ENCODE peak calls at places on chromosomes 5 and 9, in six cellular contexts. One of them, this sample, is unnamed.

GRCh38 chr5:15995206-15996052 is 184.2 kb downstream of the MARCHF11 start:
- DNase-seq in AG04450: no peak
- DNase-seq in activated gamma-delta T cell treated with anti-CD3 and anti-CD28 coated beads, Interleukin-2, amount 50 U/mL, for 16 hours: no peak
- DNase-seq in H7: peak; percentile 19
- DNase-seq in H54: peak; percentile 9
- DNase-seq in iris pigment epithelial cell: peak; percentile 43
- DNase-seq in this sample: peak; percentile 69

GRCh38 chr9:87309236-87309635 is 188.4 kb upstream of the DAPK1 start:
- DNase-seq in AG04450: no peak
- DNase-seq in H7: no peak
- DNase-seq in iris pigment epithelial cell: peak; percentile 32
- DNase-seq in H54: no peak
- DNase-seq in activated gamma-delta T cell treated with anti-CD3 and anti-CD28 coated beads, Interleukin-2, amount 50 U/mL, for 16 hours: no peak
- DNase-seq in this sample: no peak

GRCh38 chr5:62486672-62487071 is 74.1 kb downstream of the IPO11 start:
- DNase-seq in activated gamma-delta T cell treated with anti-CD3 and anti-CD28 coated beads, Interleukin-2, amount 50 U/mL, for 16 hours: no peak
- DNase-seq in H7: no peak
- DNase-seq in iris pigment epithelial cell: peak; percentile 58
- DNase-seq in H54: no peak
- DNase-seq in AG04450: no peak
- DNase-seq in this sample: peak; percentile 56

GRCh38 chr5:73612799-73613198 is 13.2 kb upstream of the ARHGEF28 start:
- DNase-seq in iris pigment epithelial cell: no peak
- DNase-seq in activated gamma-delta T cell treated with anti-CD3 and anti-CD28 coated beads, Interleukin-2, amount 50 U/mL, for 16 hours: no peak
- DNase-seq in AG04450: no peak
- DNase-seq in H54: no peak
- DNase-seq in H7: no peak
- DNase-seq in this sample: no peak

GRCh38 chr9:113558632-113559502 is 95.3 kb downstream of the RGS3 start:
- DNase-seq in H54: peak; percentile 49
- DNase-seq in activated gamma-delta T cell treated with anti-CD3 and anti-CD28 coated beads, Interleukin-2, amount 50 U/mL, for 16 hours: no peak
- DNase-seq in iris pigment epithelial cell: peak; percentile 61
- DNase-seq in AG04450: no peak
- DNase-seq in H7: no peak
- DNase-seq in this sample: peak; percentile 30

GRCh38 chr9:130342714-130343085 is 77.1 kb downstream of the HMCN2 start:
- DNase-seq in AG04450: no peak
- DNase-seq in activated gamma-delta T cell treated with anti-CD3 and anti-CD28 coated beads, Interleukin-2, amount 50 U/mL, for 16 hours: no peak
- DNase-seq in H7: peak; percentile 50
- DNase-seq in H54: no peak
- DNase-seq in iris pigment epithelial cell: no peak
- DNase-seq in this sample: no peak

GRCh38 chr5:166671818-166672217 is 1619.6 kb upstream of the WWC1 start:
- DNase-seq in iris pigment epithelial cell: peak; percentile 9
- DNase-seq in H54: no peak
- DNase-seq in H7: no peak
- DNase-seq in activated gamma-delta T cell treated with anti-CD3 and anti-CD28 coated beads, Interleukin-2, amount 50 U/mL, for 16 hours: no peak
- DNase-seq in AG04450: no peak
- DNase-seq in this sample: no peak

GRCh38 chr5:89470658-89471057 is 587.7 kb upstream of the MEF2C start:
- DNase-seq in H7: no peak
- DNase-seq in AG04450: no peak
- DNase-seq in H54: no peak
- DNase-seq in iris pigment epithelial cell: no peak
- DNase-seq in activated gamma-delta T cell treated with anti-CD3 and anti-CD28 coated beads, Interleukin-2, amount 50 U/mL, for 16 hours: no peak
- DNase-seq in this sample: no peak